ENCODE peak calls at places on chromosomes 12 and 14, in four cellular contexts. V is iris pigment epithelial cell; D is endothelial cell; E is stimulated activated CD8-positive, alpha-beta memory T cell treated with anti-CD3 and anti-CD28 coated beads, Interleukin-12 subunit alpha, Interleukin-12 subunit beta, amount 100 ng/mL, for 4 hours. A is an unnamed sample.

GRCh38 chr12:92270501-92270900 is 124.9 kb upstream of the BTG1 start:
- DNase-seq in V (no peak), D (no peak), E (no peak), A (no peak)

GRCh38 chr14:73153272-73153671 is 17.0 kb downstream of the PSEN1 start:
- DNase-seq in V (peak), D (no peak), E (no peak), A (no peak)

GRCh38 chr12:80456513-80456912 is 12.5 kb downstream of the PTPRQ start:
- DNase-seq in V (no peak), D (no peak), E (no peak), A (no peak)

GRCh38 chr14:104283197-104284106 is 145.1 kb downstream of the KIF26A start:
- DNase-seq in V (no peak), D (no peak), E (no peak), A (peak)

GRCh38 chr14:20986811-20987210 is 3.0 kb upstream of the METTL17 start:
- DNase-seq in V (peak), D (no peak), E (no peak), A (no peak)

GRCh38 chr12:19402743-19403400 is 36.4 kb upstream of the AEBP2 start:
- DNase-seq in V (peak), D (no peak), E (no peak), A (no peak)

GRCh38 chr14:50550294-50550693 is 9.7 kb upstream of the ATL1 start:
- DNase-seq in V (no peak), D (no peak), E (no peak), A (peak)

GRCh38 chr14:68718033-68718725 is 74.7 kb downstream of the ZFP36L1 start:
- DNase-seq in V (no peak), D (no peak), E (no peak), A (no peak)

GRCh38 chr12:6228535-6229223 is 28.5 kb downstream of the CD9 start:
- DNase-seq in V (no peak), D (no peak), E (no peak), A (no peak)

GRCh38 chr12:95674631-95675030 is 115.9 kb downstream of the NTN4 start:
- DNase-seq in V (no peak), D (no peak), E (no peak), A (no peak)

GRCh38 chr12:94596596-94596995 is 53.8 kb downstream of the TMCC3 start:
- DNase-seq in V (peak), D (no peak), E (no peak), A (no peak)

GRCh38 chr12:77031745-77032144 is 33.6 kb downstream of the E2F7 start:
- DNase-seq in V (peak), D (no peak), E (no peak), A (no peak)

GRCh38 chr14:98704441-98704840 is 567.6 kb downstream of the BCL11B start:
- DNase-seq in V (no peak), D (no peak), E (peak), A (no peak)

GRCh38 chr12:113222730-113223531 is 1.7 kb downstream of the TPCN1 start:
- DNase-seq in V (peak), D (no peak), E (no peak), A (peak)

GRCh38 chr14:94122438-94122837 is 7.0 kb downstream of the IFI27L2 start:
- DNase-seq in V (no peak), D (no peak), E (no peak), A (no peak)

GRCh38 chr14:102140750-102141145 is 1.1 kb downstream of the WDR20 start:
- DNase-seq in V (no peak), D (no peak), E (no peak), A (no peak)

GRCh38 chr12:124664395-124665111 is 97.1 kb upstream of the NCOR2 start:
- DNase-seq in V (peak), D (no peak), E (no peak), A (no peak)

GRCh38 chr12:117063162-117063911 is 35.9 kb downstream of the TESC start:
- DNase-seq in V (no peak), D (no peak), E (peak), A (no peak)

GRCh38 chr12:131928080-131928764 is 854 bp upstream of the PUS1 start:
- DNase-seq in V (peak), D (no peak), E (no peak), A (no peak)

GRCh38 chr14:91872517-91873470 is 5.5 kb upstream of the TC2N start:
- DNase-seq in V (peak), D (no peak), E (no peak), A (no peak)

GRCh38 chr14:96663491-96664067 is 133.6 kb upstream of the VRK1 start:
- DNase-seq in V (no peak), D (no peak), E (no peak), A (no peak)

GRCh38 chr14:73786942-73787759 is 64.5 kb upstream of the PTGR2 start:
- DNase-seq in V (no peak), D (peak), E (peak), A (peak)

GRCh38 chr12:16604853-16605252 is 1.1 kb downstream of the LMO3 start:
- DNase-seq in V (no peak), D (no peak), E (no peak), A (no peak)

GRCh38 chr12:13343380-13343779 is 146.9 kb downstream of the EMP1 start:
- DNase-seq in V (no peak), D (no peak), E (no peak), A (no peak)

GRCh38 chr12:15720299-15720698 is 68.9 kb downstream of the EPS8 start:
- DNase-seq in V (no peak), D (no peak), E (no peak), A (no peak)

GRCh38 chr12:13171921-13172859 is 24.3 kb upstream of the EMP1 start:
- DNase-seq in V (peak), D (no peak), E (no peak), A (peak)

GRCh38 chr12:94458882-94459772 is 540 bp downstream of the CEP83 start:
- DNase-seq in V (peak), D (peak), E (no peak), A (no peak)

GRCh38 chr14:61375218-61375617 is 53.8 kb downstream of the PRKCH start:
- DNase-seq in V (no peak), D (no peak), E (no peak), A (no peak)

GRCh38 chr14:91796622-91797347 is 64.9 kb upstream of the CATSPERB start:
- DNase-seq in V (peak), D (no peak), E (no peak), A (no peak)

GRCh38 chr14:99619873-99620834 is 16.1 kb upstream of the CCDC85C start:
- DNase-seq in V (no peak), D (peak), E (no peak), A (no peak)

GRCh38 chr12:108571604-108572165 is 9.3 kb downstream of the ISCU start:
- DNase-seq in V (no peak), D (no peak), E (no peak), A (no peak)

GRCh38 chr14:63759454-63759853 is 31.6 kb upstream of the SGPP1 start:
- DNase-seq in V (peak), D (no peak), E (no peak), A (no peak)

GRCh38 chr14:36295642-36296627 is 24.5 kb downstream of the MBIP start:
- DNase-seq in V (no peak), D (no peak), E (no peak), A (no peak)

GRCh38 chr14:26527095-26527494 is 70.7 kb downstream of the NOVA1 start:
- DNase-seq in V (peak), D (no peak), E (no peak), A (no peak)